ENCODE peak calls at places on chromosomes 4 and X, in four cellular contexts. S is stimulated activated CD8-positive, alpha-beta memory T cell treated with anti-CD3 and anti-CD28 coated beads, Interleukin-15, amount 100 ng/mL, for 4 hours; Q is MCF 10A; Z is activated B cell treated with CpG ODN at 0.5 μM for 24 hours. W is an unnamed sample.

GRCh38 chr4:128501239-128501638 is 213.6 kb upstream of the PGRMC2 start:
- DNase-seq in S (no peak), Q (no peak), Z (no peak), W (no peak)

GRCh38 chr4:138851626-138852443 is 163.7 kb upstream of the NOCT start:
- DNase-seq in S (no peak), Q (no peak), Z (no peak), W (no peak)

GRCh38 chr4:53804719-53805118 is 213.4 kb upstream of the LNX1 start:
- DNase-seq in S (no peak), Q (peak; percentile 55), Z (peak; percentile 23), W (peak; percentile 44)

GRCh38 chr4:168421671-168422070 is 58.6 kb downstream of the DDX60L start:
- DNase-seq in S (no peak), Q (peak; percentile 73), Z (no peak), W (peak; percentile 91)

GRCh38 chrX:11352296-11352741 is 59.1 kb downstream of the AMELX start:
- DNase-seq in S (no peak), Q (no peak), Z (no peak), W (no peak)

GRCh38 chrX:84907324-84907946 is 96.2 kb upstream of the APOOL start:
- DNase-seq in S (no peak), Q (peak; percentile 33), Z (no peak), W (no peak)

GRCh38 chr4:120156115-120156718 is 89.6 kb upstream of the MAD2L1 start:
- DNase-seq in S (no peak), Q (peak; percentile 75), Z (no peak), W (peak; percentile 58)

GRCh38 chr4:29046166-29046565 is 1674.0 kb upstream of the PCDH7 start:
- DNase-seq in S (no peak), Q (peak; percentile 2), Z (no peak), W (no peak)

GRCh38 chrX:148784859-148785655 is 284.6 kb downstream of the AFF2 start:
- DNase-seq in S (no peak), Q (no peak), Z (no peak), W (no peak)

GRCh38 chr4:8560265-8561047 is 19.7 kb upstream of the GPR78 start:
- DNase-seq in S (no peak), Q (no peak), Z (no peak), W (no peak)